ENCODE peak calls at places on chromosomes 5 and 9, in five cellular contexts. S, I, A, R and L are unnamed samples. For H3K36me3, the result is how much of the 10 kb centered on the place peaks cover.

GRCh38 chr5:172886974-172887491 is 53.0 kb downstream of the ERGIC1 start:
- DNase-seq in S (no peak), I (peak), A (no peak), R (no peak), L (peak)

GRCh38 chr9:127520941-127521918 is 69.9 kb downstream of the LRSAM1 start:
- DNase-seq in S (peak), I (no peak), A (no peak), R (no peak), L (no peak)

GRCh38 chr5:74394924-74395880 is 245.3 kb downstream of the ENC1 start:
- DNase-seq in S (peak), I (no peak), A (no peak), R (no peak), L (no peak)

GRCh38 chr5:57551974-57552537 is 69.4 kb upstream of the ACTBL2 start:
- DNase-seq in S (no peak), I (no peak), A (no peak), R (no peak), L (no peak)

GRCh38 chr5:168364151-168364661 is 72.8 kb downstream of the WWC1 start:
- DNase-seq in S (peak), I (no peak), A (no peak), R (no peak), L (no peak)

GRCh38 chr5:53041071-53041692 is 52.0 kb downstream of the ITGA2 start:
- DNase-seq in S (no peak), I (no peak), A (no peak), R (no peak), L (no peak)

GRCh38 chr9:27154923-27155322 is 45.9 kb downstream of the TEK start:
- DNase-seq in S (peak), I (no peak), A (no peak), R (no peak), L (no peak)

GRCh38 chr5:14105717-14106435 is 37.3 kb upstream of the TRIO start:
- DNase-seq in S (peak), I (no peak), A (no peak), R (no peak), L (no peak)

GRCh38 chr9:11086561-11086960 is 473.8 kb upstream of the PTPRD start:
- DNase-seq in S (peak), I (no peak), A (no peak), R (no peak), L (no peak)

GRCh38 chr9:133153227-133154096 is 10.3 kb downstream of the GBGT1 start:
- DNase-seq in S (no peak), I (peak), A (no peak), R (no peak), L (no peak)

GRCh38 chr5:159825551-159826051 is 90.7 kb upstream of the ADRA1B start:
- DNase-seq in S (peak), I (no peak), A (no peak), R (no peak), L (peak)

GRCh38 chr5:99929806-99930135 is 605.4 kb upstream of the FAM174A start:
- DNase-seq in S (no peak), I (peak), A (no peak), R (no peak), L (no peak)

GRCh38 chr9:98399950-98400683 is 144.7 kb upstream of the TBC1D2 start:
- DNase-seq in S (no peak), I (no peak), A (no peak), R (no peak), L (no peak)

GRCh38 chr5:151897017-151897552 is 27.6 kb downstream of the GLRA1 start:
- DNase-seq in S (no peak), I (no peak), A (no peak), R (no peak), L (no peak)

GRCh38 chr5:100846722-100847121 is 56.4 kb downstream of the ST8SIA4 start:
- DNase-seq in S (no peak), I (no peak), A (no peak), R (no peak), L (no peak)

GRCh38 chr5:169302491-169303118 is 1.7 kb upstream of the SLIT3 start:
- DNase-seq in S (peak), I (peak), A (peak), R (peak), L (peak)

GRCh38 chr9:37999501-38000189 is 69.4 kb downstream of the SHB start:
- DNase-seq in S (peak), I (no peak), A (no peak), R (peak), L (no peak)

GRCh38 chr5:174542037-174542436 is 182.3 kb upstream of the MSX2 start:
- DNase-seq in S (no peak), I (no peak), A (no peak), R (no peak), L (no peak)

GRCh38 chr5:57262533-57262932 is 88.7 kb downstream of the GPBP1 start:
- DNase-seq in S (no peak), I (no peak), A (no peak), R (no peak), L (no peak)

GRCh38 chr5:19064094-19064493 is 923.9 kb downstream of the CDH18 start:
- DNase-seq in S (no peak), I (no peak), A (no peak), R (no peak), L (no peak)

GRCh38 chr5:81486711-81487110 is 92.8 kb upstream of the ACOT12 start:
- DNase-seq in S (no peak), I (no peak), A (no peak), R (no peak), L (no peak)

GRCh38 chr5:75335952-75336624 is 932 bp upstream of the HMGCR start:
- DNase-seq in S (peak), I (no peak), A (no peak), R (no peak), L (peak)

GRCh38 chr9:114209151-114209550 is 53.8 kb downstream of the COL27A1 start:
- DNase-seq in S (no peak), I (peak), A (no peak), R (no peak), L (no peak)

GRCh38 chr5:36156124-36156601 is 4.3 kb downstream of the SKP2 start:
- DNase-seq in S (no peak), I (no peak), A (no peak), R (no peak), L (no peak)

GRCh38 chr5:153659337-153659736 is 168.9 kb downstream of the GRIA1 start:
- DNase-seq in S (no peak), I (no peak), A (no peak), R (no peak), L (no peak)

GRCh38 chr9:122053056-122053455 is 40.1 kb downstream of the TTLL11 start:
- DNase-seq in S (no peak), I (no peak), A (no peak), R (no peak), L (no peak)
- TF ChIP-seq CTCF in S (no peak), I (no peak), A (no peak), R (no peak), L (no peak)

DNA sequence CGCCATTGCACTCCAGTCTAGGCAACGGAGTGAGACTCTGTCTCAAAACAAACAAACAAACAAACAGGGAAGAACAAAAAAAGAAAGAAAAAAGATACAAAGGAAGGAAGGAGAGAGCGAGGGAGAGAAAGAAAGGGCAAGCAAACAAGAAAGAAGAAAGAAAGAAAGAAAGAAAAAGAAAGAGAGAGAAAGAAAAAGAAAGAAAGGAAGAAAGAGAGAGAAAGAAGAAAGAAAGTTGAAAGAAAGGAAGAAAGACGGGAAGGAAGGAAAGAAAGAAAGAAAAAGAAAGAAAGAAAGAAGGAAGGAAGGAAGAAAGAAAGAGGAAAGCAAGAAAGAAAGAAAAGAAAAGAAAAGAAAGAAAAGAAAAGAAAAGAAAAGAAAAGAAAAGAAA is 13.1 kb upstream of the ALDOB start:
- DNase-seq in S (no peak), I (no peak), A (no peak), R (no peak), L (no peak)
- H3K4me3 ChIP-seq in S (peak), I (no peak), A (peak), R (peak), L (no peak)

GRCh38 chr5:139577689-139578347 is 16.7 kb downstream of the UBE2D2 start:
- DNase-seq in S (no peak), I (no peak), A (no peak), R (no peak), L (no peak)
- H3K36me3 ChIP-seq in S (under half), I (under half), A (under half), R (under half), L (under half)

GRCh38 chr5:117590944-117591343 is 1016.3 kb upstream of the SEMA6A start:
- DNase-seq in S (peak), I (no peak), A (no peak), R (peak), L (no peak)
- TF ChIP-seq CTCF in S (no peak), I (no peak), A (peak), R (peak), L (no peak)

DNA sequence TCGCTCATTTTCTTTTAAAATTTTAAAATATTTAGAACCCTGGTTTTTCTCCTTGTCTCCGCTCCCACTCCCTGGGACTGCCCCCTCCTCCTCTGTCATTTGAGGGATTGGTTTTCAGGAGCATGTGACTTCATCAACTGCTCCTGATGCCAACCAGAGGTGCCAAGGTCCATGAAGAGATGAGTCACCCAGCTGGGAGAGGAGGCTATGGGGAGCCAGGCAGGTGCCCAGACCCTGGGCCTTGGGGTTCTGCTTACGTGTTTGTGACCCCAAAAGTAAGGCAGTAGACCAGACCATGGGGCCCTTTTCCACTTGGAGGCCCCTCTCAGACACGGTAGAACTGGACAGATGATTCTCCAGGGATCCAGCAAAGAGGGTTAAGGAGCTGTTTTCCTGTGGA is 167.0 kb downstream of the FGF18 start:
- DNase-seq in S (no peak), I (no peak), A (no peak), R (no peak), L (no peak)
- H3K4me3 ChIP-seq in S (no peak), I (no peak), A (no peak), R (no peak), L (no peak)